ENCODE peak calls at places on chromosomes 7 and 10, in five cellular contexts. B is lower leg skin, D is AG20443, X is NCI-H1105, Q is myocyte. W is an unnamed sample.

GRCh38 chr10:105545101-105545500 is 904.0 kb downstream of the SORCS3 start:
- DNase-seq in B (no peak), D (no peak), X (no peak), Q (no peak), W (no peak)

GRCh38 chr10:11178606-11179221 is 161.0 kb downstream of the CELF2 start:
- DNase-seq in B (peak; percentile 53), D (no peak), X (no peak), Q (peak; percentile 46), W (peak; percentile 68)

GRCh38 chr7:5282464-5283316 is at the start of gene SLC29A4:
- DNase-seq in B (no peak), D (peak; percentile 73), X (peak; percentile 31), Q (peak; percentile 28), W (peak; percentile 73)

GRCh38 chr7:17292858-17293257 is 5.6 kb upstream of the AHR start:
- DNase-seq in B (no peak), D (no peak), X (no peak), Q (no peak), W (no peak)

GRCh38 chr10:85922363-85923129 is 444.0 kb downstream of the GRID1 start:
- DNase-seq in B (no peak), D (no peak), X (no peak), Q (no peak), W (no peak)

GRCh38 chr10:97333601-97334369 is 744 bp downstream of the FRAT2 start:
- DNase-seq in B (peak; percentile 25), D (peak; percentile 49), X (no peak), Q (peak; percentile 41), W (peak; percentile 63)

GRCh38 chr10:60963441-60964256 is 19.7 kb upstream of the RHOBTB1 start:
- DNase-seq in B (no peak), D (peak; percentile 30), X (no peak), Q (peak; percentile 57), W (no peak)

GRCh38 chr7:26200113-26200443 is 468 bp downstream of the HNRNPA2B1 start:
- DNase-seq in B (peak; percentile 64), D (peak; percentile 49), X (peak; percentile 51), Q (peak; percentile 75), W (peak; percentile 35)

GRCh38 chr10:114577133-114577532 is 80.9 kb downstream of the ABLIM1 start:
- DNase-seq in B (peak; percentile 63), D (peak; percentile 78), X (no peak), Q (peak; percentile 55), W (no peak)

GRCh38 chr7:50404392-50404791 is 45.8 kb downstream of the FIGNL1 start:
- DNase-seq in B (no peak), D (no peak), X (no peak), Q (no peak), W (no peak)

GRCh38 chr7:50197547-50197946 is 104.5 kb upstream of the ZPBP start:
- DNase-seq in B (no peak), D (no peak), X (no peak), Q (no peak), W (peak; percentile 52)

GRCh38 chr10:61896854-61897661 is 4.4 kb upstream of the ARID5B start:
- DNase-seq in B (peak; percentile 67), D (peak; percentile 81), X (no peak), Q (peak; percentile 78), W (peak; percentile 83)

GRCh38 chr10:98361131-98361633 is 53.8 kb downstream of the PYROXD2 start:
- DNase-seq in B (peak; percentile 86), D (peak; percentile 95), X (no peak), Q (peak; percentile 98), W (peak; percentile 39)

GRCh38 chr10:119461380-119461779 is 81.1 kb downstream of the RGS10 start:
- DNase-seq in B (no peak), D (no peak), X (no peak), Q (no peak), W (peak; percentile 56)

GRCh38 chr7:83738436-83738835 is 89.5 kb upstream of the SEMA3E start:
- DNase-seq in B (no peak), D (no peak), X (peak; percentile 70), Q (no peak), W (no peak)

GRCh38 chr10:25875555-25876165 is 58.4 kb upstream of the MYO3A start:
- DNase-seq in B (peak; percentile 42), D (peak; percentile 66), X (peak; percentile 39), Q (peak; percentile 57), W (peak; percentile 62)